ENCODE peak calls at places on chromosomes 6 and 20, in eight cellular contexts. R is gastrocnemius medialis, F is testis, L is Peyer's patch, J is IMR-90, K is right lobe of liver, T is GM12878, G is lower leg skin. O is an unnamed sample.

GRCh38 chr20:56903858-56904257 is 274.8 kb downstream of the TFAP2C start:
- DNase-seq in R (no peak), F (no peak), L (no peak), J (no peak), K (no peak), T (no peak), G (no peak), O (no peak)

GRCh38 chr20:44761423-44761822 is 15.8 kb downstream of the KCNK15 start:
- DNase-seq in R (no peak), F (no peak), L (no peak), J (no peak), K (no peak), T (no peak), G (no peak), O (no peak)

GRCh38 chr6:145532361-145532760 is 203.0 kb downstream of the EPM2A start:
- DNase-seq in R (no peak), F (no peak), L (no peak), J (no peak), K (no peak), T (no peak), G (no peak), O (no peak)

GRCh38 chr6:153484056-153484455 is 353.0 kb upstream of the RGS17 start:
- DNase-seq in R (no peak), F (no peak), L (no peak), J (no peak), K (no peak), T (no peak), G (no peak), O (no peak)

GRCh38 chr6:45571159-45571558 is 193.4 kb upstream of the SUPT3H start:
- DNase-seq in R (no peak), F (no peak), L (no peak), J (no peak), K (no peak), T (no peak), G (no peak), O (no peak)

GRCh38 chr6:166005846-166006592 is 161.6 kb downstream of the TBXT start:
- DNase-seq in R (no peak), F (peak), L (no peak), J (peak), K (no peak), T (no peak), G (no peak), O (no peak)

GRCh38 chr6:12538881-12539357 is 177.6 kb upstream of the PHACTR1 start:
- DNase-seq in R (no peak), F (peak), L (no peak), J (no peak), K (peak), T (no peak), G (no peak), O (no peak)

GRCh38 chr6:120468486-120468885 is 865.8 kb downstream of the TBC1D32 start:
- DNase-seq in R (no peak), F (no peak), L (no peak), J (no peak), K (no peak), T (no peak), G (no peak), O (no peak)

GRCh38 chr6:132161283-132161682 is 210.1 kb upstream of the CCN2 start:
- DNase-seq in R (no peak), F (no peak), L (no peak), J (peak), K (no peak), T (no peak), G (no peak), O (no peak)

GRCh38 chr6:44000164-44000842 is 126.9 kb downstream of the MRPL14 start:
- DNase-seq in R (no peak), F (no peak), L (no peak), J (peak), K (peak), T (peak), G (no peak), O (peak)

GRCh38 chr6:158706369-158706982 is 56.6 kb downstream of the SYTL3 start:
- DNase-seq in R (peak), F (peak), L (peak), J (peak), K (no peak), T (no peak), G (peak), O (peak)

GRCh38 chr20:48186915-48187314 is 401.6 kb upstream of the SULF2 start:
- DNase-seq in R (no peak), F (no peak), L (no peak), J (no peak), K (no peak), T (no peak), G (no peak), O (no peak)

GRCh38 chr6:91572855-91573254 is 986.0 kb upstream of the MAP3K7 start:
- DNase-seq in R (no peak), F (no peak), L (no peak), J (no peak), K (no peak), T (no peak), G (no peak), O (no peak)

GRCh38 chr6:156779206-156780116 is 2.3 kb downstream of the ARID1B start:
- DNase-seq in R (peak), F (peak), L (peak), J (no peak), K (peak), T (no peak), G (peak), O (peak)

GRCh38 chr20:37669062-37669772 is 24.6 kb upstream of the CTNNBL1 start:
- DNase-seq in R (no peak), F (no peak), L (no peak), J (no peak), K (no peak), T (no peak), G (no peak), O (no peak)

GRCh38 chr6:169905041-169905807 is 153.8 kb downstream of the ERMARD start:
- DNase-seq in R (no peak), F (peak), L (no peak), J (peak), K (peak), T (no peak), G (no peak), O (no peak)

GRCh38 chr20:36367370-36367745 is 61.2 kb downstream of the DLGAP4 start:
- DNase-seq in R (no peak), F (no peak), L (no peak), J (no peak), K (no peak), T (no peak), G (no peak), O (no peak)

GRCh38 chr6:138576303-138576702 is 77.0 kb upstream of the NHSL1 start:
- DNase-seq in R (no peak), F (no peak), L (no peak), J (no peak), K (no peak), T (no peak), G (no peak), O (no peak)

DNA sequence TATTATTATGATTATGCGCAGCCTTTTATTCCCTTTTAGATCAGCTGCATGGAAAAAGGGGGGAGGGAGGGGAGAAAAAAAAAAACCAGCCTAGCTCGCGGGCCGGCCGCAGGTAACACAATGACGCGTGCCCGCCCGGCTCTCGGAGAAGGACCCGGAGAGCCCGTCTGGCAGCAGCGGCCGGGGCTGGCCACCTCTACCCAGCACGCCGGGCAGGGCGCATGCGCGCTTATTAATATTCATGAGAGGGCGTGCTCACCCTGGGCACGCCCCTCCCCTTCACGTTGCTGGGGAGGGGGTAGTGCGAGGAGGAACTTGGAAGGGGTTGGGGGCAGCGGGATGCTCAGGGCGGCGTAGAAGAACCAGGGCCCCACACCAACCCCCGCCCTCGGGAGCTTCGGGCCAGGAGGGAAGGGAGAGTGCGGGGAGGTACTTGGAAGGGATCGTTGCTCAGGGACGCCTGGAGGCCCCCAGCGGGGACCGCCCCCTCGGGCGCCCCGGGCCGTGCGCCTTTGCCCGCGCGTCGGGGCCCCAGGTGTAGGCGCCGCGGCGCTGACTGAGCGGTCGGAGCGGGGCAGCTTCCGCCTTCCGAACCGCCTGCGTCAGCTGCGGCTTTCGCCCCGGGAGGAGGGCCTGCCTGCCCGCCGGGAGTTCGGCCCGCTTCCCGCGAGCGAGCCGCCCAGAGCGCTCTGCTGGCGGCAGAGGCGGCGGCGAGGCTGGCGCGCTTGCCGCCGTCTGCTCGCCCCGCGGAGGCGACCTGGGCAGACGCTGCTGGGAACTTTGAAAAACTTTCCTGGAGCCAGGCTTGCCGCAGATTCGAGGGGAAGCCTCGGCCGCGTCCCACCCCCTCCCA is at the start of gene JAG1:
- DNase-seq in R (peak), F (peak), L (peak), J (peak), K (peak), T (peak), G (peak), O (peak)
- TF ChIP-seq POLR2A in R (peak), F (peak), L (peak), J (peak), K (peak), T (peak), G (no peak), O (peak)

GRCh38 chr6:83594936-83595335 is 82.6 kb downstream of the PRSS35 start:
- DNase-seq in R (no peak), F (no peak), L (no peak), J (peak), K (no peak), T (no peak), G (no peak), O (no peak)
- TF ChIP-seq POLR2A in R (no peak), F (no peak), L (no peak), J (no peak), K (no peak), T (no peak), G (no peak), O (no peak)

DNA sequence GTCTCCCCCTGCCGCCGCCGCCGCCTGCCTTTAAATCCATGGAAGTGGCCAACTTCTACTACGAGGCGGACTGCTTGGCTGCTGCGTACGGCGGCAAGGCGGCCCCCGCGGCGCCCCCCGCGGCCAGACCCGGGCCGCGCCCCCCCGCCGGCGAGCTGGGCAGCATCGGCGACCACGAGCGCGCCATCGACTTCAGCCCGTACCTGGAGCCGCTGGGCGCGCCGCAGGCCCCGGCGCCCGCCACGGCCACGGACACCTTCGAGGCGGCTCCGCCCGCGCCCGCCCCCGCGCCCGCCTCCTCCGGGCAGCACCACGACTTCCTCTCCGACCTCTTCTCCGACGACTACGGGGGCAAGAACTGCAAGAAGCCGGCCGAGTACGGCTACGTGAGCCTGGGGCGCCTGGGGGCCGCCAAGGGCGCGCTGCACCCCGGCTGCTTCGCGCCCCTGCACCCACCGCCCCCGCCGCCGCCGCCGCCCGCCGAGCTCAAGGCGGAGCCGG is 485 bp downstream of the CEBPB start:
- DNase-seq in R (peak), F (peak), L (peak), J (no peak), K (peak), T (no peak), G (peak), O (peak)
- TF ChIP-seq POLR2A in R (peak), F (no peak), L (no peak), J (no peak), K (peak), T (no peak), G (no peak), O (peak)

GRCh38 chr6:46653439-46653942 is 716 bp downstream of the SLC25A27 start:
- DNase-seq in R (no peak), F (no peak), L (no peak), J (no peak), K (no peak), T (no peak), G (no peak), O (no peak)

GRCh38 chr6:46651766-46652165 is 852 bp downstream of the CYP39A1 start:
- DNase-seq in R (no peak), F (no peak), L (no peak), J (no peak), K (no peak), T (no peak), G (no peak), O (no peak)

GRCh38 chr6:46652232-46652602 is 401 bp downstream of the CYP39A1 start:
- DNase-seq in R (no peak), F (no peak), L (no peak), J (no peak), K (no peak), T (no peak), G (no peak), O (no peak)

GRCh38 chr6:46651006-46651405 is 1.6 kb downstream of the CYP39A1 start:
- DNase-seq in R (no peak), F (no peak), L (no peak), J (peak), K (no peak), T (no peak), G (no peak), O (no peak)

GRCh38 chr6:46652603-46653438 is at the start of the genes CYP39A1 and SLC25A27:
- DNase-seq in R (peak), F (peak), L (peak), J (peak), K (peak), T (no peak), G (peak), O (peak)
- TF ChIP-seq POLR2A in R (peak), F (no peak), L (peak), J (no peak), K (peak), T (no peak), G (no peak), O (no peak)

GRCh38 chr20:1118336-1119127 is at the start of gene PSMF1:
- DNase-seq in R (peak), F (peak), L (peak), J (peak), K (peak), T (peak), G (peak), O (peak)
- TF ChIP-seq POLR2A in R (peak), F (no peak), L (peak), J (peak), K (peak), T (peak), G (no peak), O (peak)

DNA sequence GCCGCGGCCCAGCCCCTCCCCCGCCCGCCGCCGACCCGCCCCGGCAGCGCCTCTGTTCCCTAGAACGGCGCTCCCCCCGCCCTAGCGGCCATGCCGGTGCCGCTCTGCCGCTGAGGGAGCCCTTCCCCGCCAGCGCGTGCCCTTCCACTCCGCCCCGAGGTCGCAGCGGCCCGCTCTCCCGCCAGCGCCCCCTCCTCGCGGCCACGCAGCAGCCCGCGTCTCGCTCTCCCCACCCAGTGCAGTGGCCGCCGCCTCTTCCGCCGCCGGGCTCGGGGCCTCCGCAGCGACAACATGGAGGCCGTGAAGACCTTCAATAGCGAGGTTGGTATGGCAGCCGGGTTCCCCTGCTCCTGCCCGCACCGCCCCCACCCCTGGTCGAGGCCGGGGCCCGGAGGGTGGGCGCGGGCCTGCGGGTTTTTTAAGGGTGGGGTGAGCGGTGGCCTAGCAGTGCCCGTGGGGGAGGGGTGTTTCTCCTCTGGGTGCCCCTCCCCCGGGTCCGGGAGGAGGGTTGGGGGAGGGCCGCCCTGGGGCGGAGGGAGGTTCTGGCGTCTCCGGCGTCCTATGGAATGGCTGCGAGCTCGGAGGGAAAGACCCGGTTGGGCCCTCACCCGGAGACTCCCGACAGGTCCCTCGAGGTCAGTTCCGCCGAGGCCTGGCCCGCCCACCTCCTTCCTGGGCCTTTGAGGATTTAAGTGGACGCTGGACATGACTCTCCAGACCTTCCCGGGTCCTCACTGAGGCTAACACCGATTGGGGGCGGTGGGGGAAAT is 579 bp downstream of the SCAF8 start:
- DNase-seq in R (peak), F (peak), L (peak), J (peak), K (peak), T (peak), G (peak), O (peak)
- TF ChIP-seq POLR2A in R (peak), F (peak), L (peak), J (peak), K (peak), T (peak), G (no peak), O (peak)

GRCh38 chr6:99568103-99568933 is at the start of gene CCNC:
- DNase-seq in R (peak), F (peak), L (peak), J (peak), K (peak), T (peak), G (peak), O (peak)
- TF ChIP-seq POLR2A in R (peak), F (no peak), L (peak), J (peak), K (peak), T (peak), G (no peak), O (peak)

GRCh38 chr6:78863576-78863975 is 3.8 kb upstream of the IRAK1BP1 start:
- DNase-seq in R (no peak), F (no peak), L (no peak), J (no peak), K (no peak), T (no peak), G (no peak), O (no peak)

GRCh38 chr6:78867020-78867369 is 356 bp upstream of the IRAK1BP1 start:
- DNase-seq in R (no peak), F (no peak), L (no peak), J (no peak), K (no peak), T (no peak), G (no peak), O (no peak)

GRCh38 chr6:78868124-78868523 is 773 bp downstream of the IRAK1BP1 start:
- DNase-seq in R (no peak), F (no peak), L (no peak), J (no peak), K (no peak), T (no peak), G (no peak), O (no peak)

GRCh38 chr6:78864957-78865356 is 2.4 kb upstream of the IRAK1BP1 start:
- DNase-seq in R (no peak), F (no peak), L (no peak), J (no peak), K (no peak), T (no peak), G (no peak), O (no peak)

DNA sequence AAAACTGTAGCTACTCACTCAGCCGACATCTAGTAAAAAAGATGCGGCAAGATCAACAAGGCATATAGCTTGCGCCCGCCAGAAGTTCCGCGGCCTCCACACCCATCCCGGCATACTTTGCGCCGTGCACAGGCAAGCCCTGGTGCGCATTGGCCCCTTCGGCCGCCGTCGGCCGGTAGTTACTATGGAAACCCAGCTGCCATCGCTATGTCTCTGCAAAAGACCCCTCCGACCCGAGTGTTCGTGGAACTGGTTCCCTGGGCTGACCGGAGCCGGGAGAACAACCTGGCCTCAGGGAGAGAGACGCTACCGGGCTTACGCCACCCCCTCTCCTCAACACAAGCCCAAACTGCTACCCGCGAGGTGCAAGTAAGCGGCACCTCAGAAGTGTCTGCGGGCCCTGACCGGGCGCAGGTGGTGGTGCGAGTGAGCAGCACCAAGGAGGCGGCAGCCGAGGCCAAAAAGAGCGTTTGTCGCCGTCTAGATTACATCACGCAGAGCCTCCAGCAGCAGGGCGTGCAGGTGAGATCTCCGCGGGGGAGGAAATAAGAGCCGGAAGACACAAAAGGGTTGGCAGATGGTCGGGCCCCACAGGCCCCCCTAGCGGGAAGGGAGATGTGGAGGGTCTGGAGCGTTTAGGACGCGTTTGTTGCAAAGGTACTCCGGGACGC is at the start of gene IRAK1BP1:
- DNase-seq in R (peak), F (peak), L (peak), J (peak), K (peak), T (peak), G (peak), O (peak)
- TF ChIP-seq POLR2A in R (no peak), F (no peak), L (no peak), J (no peak), K (no peak), T (peak), G (no peak), O (peak)